ENCODE peak calls at places on chromosome 15, in six cellular contexts. T is stimulated activated naive CD8-positive, alpha-beta T cell treated with anti-CD3 and anti-CD28 coated beads, Interleukin-15, amount 100 ng/mL, for 72 hours; Z is H9; B is IMR-90; W is AG09319; G is pancreas. A is an unnamed sample.

GRCh38 chr15:36590838-36591237 is 11.4 kb downstream of the CDIN1 start:
- DNase-seq in T (no peak), Z (no peak), W (no peak), B (peak; percentile 96), G (no peak), A (no peak)

GRCh38 chr15:74817370-74817737 is 4.7 kb downstream of the LMAN1L start:
- DNase-seq in Z (peak; percentile 67), T (no peak), W (no peak), B (peak; percentile 16), G (no peak), A (peak; percentile 56)

GRCh38 chr15:29556385-29556784 is 265.9 kb downstream of the TJP1 start:
- DNase-seq in T (no peak), G (no peak), B (no peak), Z (no peak), W (no peak), A (no peak)

GRCh38 chr15:97652041-97652440 is 308.5 kb upstream of the ARRDC4 start:
- DNase-seq in W (no peak), G (no peak), Z (no peak), T (no peak), B (no peak), A (no peak)

GRCh38 chr15:79442911-79443310 is 10.8 kb downstream of the MINAR1 start:
- DNase-seq in Z (no peak), G (no peak), W (no peak), T (no peak), B (no peak), A (no peak)

GRCh38 chr15:33581032-33581431 is 270.3 kb downstream of the RYR3 start:
- DNase-seq in T (no peak), G (no peak), B (peak; percentile 13), Z (no peak), W (no peak), A (no peak)

GRCh38 chr15:70147778-70148177 is 50.1 kb upstream of the TLE3 start:
- DNase-seq in Z (no peak), T (no peak), B (no peak), W (no peak), G (no peak), A (no peak)

GRCh38 chr15:88535607-88536313 is 10.7 kb downstream of the DET1 start:
- DNase-seq in W (no peak), G (no peak), Z (no peak), T (no peak), B (no peak), A (no peak)

GRCh38 chr15:74053941-74054529 is 28.3 kb downstream of the GOLGA6A start:
- DNase-seq in G (peak; percentile 67), T (peak; percentile 65), B (peak; percentile 44), Z (peak; percentile 80), W (peak; percentile 85), A (peak; percentile 37)

GRCh38 chr15:89690276-89691218 is at the start of the genes PEX11A and WDR93:
- DNase-seq in T (peak; percentile 71), G (peak; percentile 94), B (peak; percentile 51), Z (peak; percentile 90), W (peak; percentile 20), A (peak; percentile 75)

GRCh38 chr15:86916671-86917450 is 837.2 kb downstream of the AGBL1 start:
- DNase-seq in Z (no peak), T (no peak), G (peak; percentile 14), B (no peak), W (no peak), A (no peak)

GRCh38 chr15:38084289-38084688 is 149.8 kb downstream of the TMCO5A start:
- DNase-seq in G (no peak), W (no peak), Z (no peak), B (peak; percentile 48), T (no peak), A (no peak)

GRCh38 chr15:91186892-91187644 is 87.0 kb downstream of the SV2B start:
- DNase-seq in Z (no peak), W (no peak), G (peak; percentile 23), T (no peak), B (peak; percentile 26), A (peak; percentile 13)

GRCh38 chr15:68412218-68412617 is 19.7 kb downstream of the ITGA11 start:
- DNase-seq in B (no peak), G (no peak), W (no peak), Z (peak; percentile 10), T (no peak), A (no peak)

GRCh38 chr15:73022156-73022555 is 30.1 kb upstream of the NEO1 start:
- DNase-seq in G (no peak), Z (no peak), W (no peak), B (peak; percentile 76), T (no peak), A (no peak)

GRCh38 chr15:66326051-66326450 is 30.4 kb downstream of the TIPIN start:
- DNase-seq in Z (no peak), G (no peak), W (no peak), T (no peak), B (no peak), A (no peak)

GRCh38 chr15:82159922-82160321 is 102.6 kb downstream of the EFL1 start:
- DNase-seq in T (no peak), G (no peak), Z (no peak), B (peak; percentile 100), W (peak; percentile 67), A (no peak)

GRCh38 chr15:35545316-35545824 is 595 bp downstream of the DPH6 start:
- DNase-seq in B (peak; percentile 60), G (peak; percentile 45), W (no peak), Z (peak; percentile 42), T (no peak), A (peak; percentile 6)

GRCh38 chr15:35507932-35508638 is 37.9 kb downstream of the DPH6 start:
- DNase-seq in B (no peak), T (no peak), G (no peak), Z (no peak), W (no peak), A (no peak)

GRCh38 chr15:57235865-57236264 is 140.4 kb upstream of the CGNL1 start:
- DNase-seq in G (no peak), T (no peak), B (peak; percentile 86), W (no peak), Z (no peak), A (no peak)

GRCh38 chr15:61978225-61978624 is 82.0 kb downstream of the VPS13C start:
- DNase-seq in Z (no peak), W (no peak), B (no peak), G (no peak), T (no peak), A (no peak)

A was measured in HepG2.